ENCODE peak calls at places on chromosomes 7 and 10, in four cellular contexts. T, F, J and X are unnamed samples. For H3K9me3, the result is how much of the 10 kb centered on the place peaks cover.

GRCh38 chr10:10914129-10914528 is 103.5 kb upstream of the CELF2 start:
- DNase-seq in T (no peak), F (no peak), J (no peak), X (no peak)

GRCh38 chr7:142345817-142346216 is 88.0 kb upstream of the PRSS58 start:
- DNase-seq in T (no peak), F (no peak), J (no peak), X (peak)

GRCh38 chr10:123301077-123301875 is 147.1 kb downstream of the BUB3 start:
- DNase-seq in T (no peak), F (peak), J (no peak), X (no peak)

GRCh38 chr10:114970515-114970914 is 32.5 kb downstream of the TRUB1 start:
- DNase-seq in T (peak), F (no peak), J (no peak), X (no peak)

GRCh38 chr7:22572292-22572691 is 72.3 kb upstream of the STEAP1B start:
- DNase-seq in T (no peak), F (no peak), J (no peak), X (no peak)

GRCh38 chr10:114288424-114289095 is 49.5 kb downstream of the VWA2 start:
- DNase-seq in T (no peak), F (no peak), J (no peak), X (no peak)

GRCh38 chr10:92552310-92552709 is 21.6 kb downstream of the IDE start:
- DNase-seq in T (peak), F (no peak), J (no peak), X (no peak)

GRCh38 chr7:139231513-139232376 is 708 bp downstream of the UBN2 start:
- DNase-seq in T (peak), F (peak), J (peak), X (no peak)

GRCh38 chr10:116699783-116700150 is 42.6 kb downstream of the HSPA12A start:
- DNase-seq in T (no peak), F (no peak), J (no peak), X (no peak)

GRCh38 chr10:1367938-1368697 is 311.9 kb downstream of the WDR37 start:
- DNase-seq in T (no peak), F (no peak), J (no peak), X (no peak)

GRCh38 chr7:100472854-100473499 is 6.0 kb downstream of the TSC22D4 start:
- DNase-seq in T (no peak), F (no peak), J (peak), X (no peak)

GRCh38 chr7:141593134-141593533 is 41.9 kb downstream of the AGK start:
- DNase-seq in T (peak), F (no peak), J (no peak), X (no peak)

GRCh38 chr7:16094651-16095050 is 326.7 kb downstream of the CRPPA start:
- DNase-seq in T (no peak), F (no peak), J (no peak), X (no peak)

GRCh38 chr10:132700168-132701098 is 85.5 kb downstream of the NKX6-2 start:
- DNase-seq in T (no peak), F (no peak), J (peak), X (no peak)

GRCh38 chr10:3975016-3975415 is 190.0 kb upstream of the KLF6 start:
- DNase-seq in T (no peak), F (peak), J (no peak), X (no peak)

GRCh38 chr10:131824371-131825149 is 76.2 kb upstream of the PPP2R2D start:
- DNase-seq in T (no peak), F (no peak), J (no peak), X (no peak)

GRCh38 chr7:45182856-45183710 is 25.5 kb downstream of the RAMP3 start:
- DNase-seq in T (no peak), F (no peak), J (no peak), X (no peak)

GRCh38 chr7:132379292-132379691 is 197.0 kb downstream of the PLXNA4 start:
- DNase-seq in T (no peak), F (no peak), J (no peak), X (no peak)

GRCh38 chr7:81361769-81362168 is 408.1 kb downstream of the HGF start:
- DNase-seq in T (no peak), F (no peak), J (no peak), X (no peak)

GRCh38 chr7:50869108-50869716 is 86.5 kb upstream of the GRB10 start:
- DNase-seq in T (peak), F (peak), J (no peak), X (no peak)

GRCh38 chr10:1297566-1298301 is 241.5 kb downstream of the WDR37 start:
- DNase-seq in T (no peak), F (no peak), J (no peak), X (no peak)

GRCh38 chr7:44449531-44449930 is 40.9 kb downstream of the NUDCD3 start:
- DNase-seq in T (no peak), F (no peak), J (no peak), X (no peak)

GRCh38 chr7:134593530-134594392 is 44.9 kb downstream of the AKR1B15 start:
- DNase-seq in T (peak), F (peak), J (peak), X (no peak)

GRCh38 chr7:117623606-117624005 is 143.8 kb downstream of the CFTR start:
- DNase-seq in T (no peak), F (no peak), J (no peak), X (no peak)

GRCh38 chr7:78852951-78853350 is 600.5 kb downstream of the MAGI2 start:
- DNase-seq in T (no peak), F (peak), J (no peak), X (no peak)

GRCh38 chr10:103440416-103440815 is 11.8 kb downstream of the CALHM2 start:
- DNase-seq in T (no peak), F (no peak), J (no peak), X (no peak)

GRCh38 chr7:75727881-75728592 is 10.7 kb downstream of the HIP1 start:
- DNase-seq in T (peak), F (no peak), J (peak), X (no peak)

GRCh38 chr7:6495597-6496262 is 48.0 kb upstream of the DAGLB start:
- DNase-seq in T (no peak), F (no peak), J (no peak), X (no peak)

GRCh38 chr10:5782174-5782573 is 31.1 kb downstream of the GDI2 start:
- DNase-seq in T (no peak), F (no peak), J (no peak), X (no peak)
- H3K9me3 ChIP-seq in T (under half), F (under half), J (under half), X (under half)

DNA sequence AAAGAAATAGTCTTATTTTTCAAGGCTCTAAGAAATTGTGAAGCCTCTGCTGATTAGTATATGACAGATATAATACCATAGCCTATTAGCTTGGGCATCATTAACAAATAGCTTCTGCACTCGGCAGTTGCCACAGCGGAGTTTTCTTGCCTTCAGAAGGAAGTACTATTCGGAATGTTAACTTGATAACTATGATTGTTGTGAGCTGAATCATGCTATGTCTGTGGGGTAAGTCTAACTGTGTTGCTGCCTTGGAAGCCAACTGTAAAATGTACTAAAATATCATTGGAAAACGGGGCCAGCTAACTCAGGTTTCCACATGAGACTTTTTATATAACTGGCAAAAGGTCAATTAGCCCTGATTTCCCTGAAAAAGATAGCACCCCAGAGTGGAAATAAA is 93.2 kb downstream of the TWIST1 start:
- DNase-seq in T (no peak), F (no peak), J (no peak), X (no peak)
- H3K9me3 ChIP-seq in T (under half), F (under half), J (under half), X (under half)

GRCh38 chr10:37711617-37712488 is 145.6 kb downstream of the ZNF248 start:
- DNase-seq in T (no peak), F (no peak), J (no peak), X (no peak)
- H3K9me3 ChIP-seq in T (under half), F (under half), J (under half), X (under half)

GRCh38 chr10:15476337-15476736 is 105.2 kb upstream of the FAM171A1 start:
- DNase-seq in T (no peak), F (no peak), J (no peak), X (no peak)
- H3K9me3 ChIP-seq in T (under half), F (under half), J (under half), X (under half)

GRCh38 chr10:110137142-110137545 is 70.3 kb upstream of the MXI1 start:
- DNase-seq in T (peak), F (peak), J (no peak), X (no peak)
- H3K9me3 ChIP-seq in T (under half), F (under half), J (under half), X (under half)

GRCh38 chr10:130341325-130341724 is 205.1 kb downstream of the GLRX3 start:
- DNase-seq in T (no peak), F (peak), J (no peak), X (no peak)

GRCh38 chr10:130339911-130340310 is 203.7 kb downstream of the GLRX3 start:
- DNase-seq in T (no peak), F (no peak), J (no peak), X (no peak)

GRCh38 chr10:130339091-130339490 is 202.9 kb downstream of the GLRX3 start:
- DNase-seq in T (no peak), F (no peak), J (no peak), X (no peak)

GRCh38 chr10:130338588-130339070 is 202.4 kb downstream of the GLRX3 start:
- DNase-seq in T (no peak), F (no peak), J (no peak), X (no peak)

GRCh38 chr10:130340816-130341215 is 204.6 kb downstream of the GLRX3 start:
- DNase-seq in T (no peak), F (no peak), J (no peak), X (no peak)
- H3K9me3 ChIP-seq in T (under half), F (under half), J (under half), X (under half)